ENCODE peak calls at places on chromosomes 7 and 10, in eight cellular contexts. T is thoracic aorta; Z is ELR; H is stimulated activated naive CD8-positive, alpha-beta T cell treated with anti-CD3 and anti-CD28 coated beads, Interleukin-15, Interleukin-2, amounts not matched to agents 100 U/mL and 50 U/mL, for 24 hours; U is cardiac fibroblast; D is iris pigment epithelial cell; M is activated CD4-positive, alpha-beta T cell treated with anti-CD3 and anti-CD28 coated beads for 48 hours; N is fibroblast of the aortic adventitia. C is an unnamed sample.

GRCh38 chr10:119299531-119299930 is 92.2 kb downstream of the GRK5 start:
- DNase-seq in T (no peak), Z (no peak), H (no peak), U (peak; percentile 41), D (no peak), M (no peak), N (peak; percentile 40), C (no peak)

GRCh38 chr7:158976468-158976848 is 120.1 kb downstream of the DYNC2I1 start:
- DNase-seq in T (no peak), Z (no peak), H (peak; percentile 33), U (no peak), D (no peak), M (no peak), N (peak; percentile 4), C (peak; percentile 29)

GRCh38 chr7:148763622-148764021 is 64.9 kb downstream of the CUL1 start:
- DNase-seq in T (no peak), Z (peak; percentile 28), H (no peak), U (no peak), D (peak; percentile 54), M (no peak), N (peak; percentile 4), C (no peak)

GRCh38 chr7:32093415-32094408 is 23.5 kb upstream of the PDE1C start:
- DNase-seq in T (peak; percentile 41), Z (peak; percentile 25), H (no peak), U (peak; percentile 68), D (peak; percentile 13), M (no peak), N (peak; percentile 100), C (no peak)

GRCh38 chr7:12699299-12699698 is 11.9 kb downstream of the ARL4A start:
- DNase-seq in T (no peak), Z (no peak), H (no peak), U (no peak), D (no peak), M (no peak), N (no peak), C (no peak)

GRCh38 chr10:43338117-43338516 is 33.3 kb upstream of the FXYD4 start:
- DNase-seq in T (no peak), Z (no peak), H (no peak), U (no peak), D (no peak), M (no peak), N (no peak), C (no peak)

GRCh38 chr7:19177269-19177668 is 32.0 kb upstream of the FERD3L start:
- DNase-seq in T (no peak), Z (peak; percentile 2), H (no peak), U (no peak), D (no peak), M (no peak), N (no peak), C (no peak)

GRCh38 chr7:74093671-74094223 is 10.1 kb downstream of the LIMK1 start:
- DNase-seq in T (no peak), Z (no peak), H (peak; percentile 40), U (no peak), D (no peak), M (no peak), N (no peak), C (peak; percentile 27)

GRCh38 chr7:141785711-141786552 is 4.1 kb upstream of the TAS2R5 start:
- DNase-seq in T (no peak), Z (peak; percentile 58), H (peak; percentile 13), U (peak; percentile 74), D (peak; percentile 65), M (peak; percentile 10), N (peak; percentile 62), C (peak; percentile 7)

GRCh38 chr10:68156373-68157185 is 47.3 kb downstream of the MYPN start:
- DNase-seq in T (peak; percentile 13), Z (peak; percentile 82), H (peak; percentile 67), U (peak; percentile 87), D (peak; percentile 73), M (peak; percentile 67), N (peak; percentile 87), C (peak; percentile 59)

GRCh38 chr10:31138026-31138553 is 106.4 kb upstream of the ZNF438 start:
- DNase-seq in T (no peak), Z (no peak), H (no peak), U (no peak), D (peak; percentile 41), M (no peak), N (no peak), C (no peak)

GRCh38 chr7:76338298-76339084 is 20.3 kb downstream of the YWHAG start:
- DNase-seq in T (no peak), Z (peak; percentile 36), H (no peak), U (no peak), D (no peak), M (no peak), N (peak; percentile 46), C (no peak)

GRCh38 chr10:14409247-14409646 is 78.5 kb upstream of the FRMD4A start:
- DNase-seq in T (no peak), Z (no peak), H (peak; percentile 55), U (no peak), D (no peak), M (peak; percentile 72), N (no peak), C (peak; percentile 45)

GRCh38 chr7:4931932-4932331 is 27.1 kb downstream of the MMD2 start:
- DNase-seq in T (no peak), Z (peak; percentile 14), H (peak; percentile 3), U (no peak), D (no peak), M (peak; percentile 7), N (no peak), C (no peak)

GRCh38 chr10:114320249-114321116 is 81.4 kb downstream of the VWA2 start:
- DNase-seq in T (no peak), Z (no peak), H (no peak), U (no peak), D (peak; percentile 25), M (no peak), N (no peak), C (no peak)

GRCh38 chr10:33195608-33196376 is 138.7 kb downstream of the NRP1 start:
- DNase-seq in T (no peak), Z (peak; percentile 43), H (no peak), U (peak; percentile 39), D (peak; percentile 64), M (no peak), N (peak; percentile 45), C (no peak)

GRCh38 chr7:70060298-70061068 is 462.2 kb downstream of the AUTS2 start:
- DNase-seq in T (no peak), Z (no peak), H (no peak), U (no peak), D (no peak), M (no peak), N (no peak), C (no peak)

GRCh38 chr10:84994722-84995121 is 666.3 kb downstream of the CCSER2 start:
- DNase-seq in T (no peak), Z (no peak), H (no peak), U (no peak), D (no peak), M (no peak), N (no peak), C (no peak)

GRCh38 chr7:8637322-8637721 is 203.9 kb downstream of the NXPH1 start:
- DNase-seq in T (no peak), Z (no peak), H (no peak), U (no peak), D (no peak), M (no peak), N (no peak), C (no peak)

GRCh38 chr7:130926021-130926691 is 192.1 kb upstream of the KLF14 start:
- DNase-seq in T (no peak), Z (no peak), H (no peak), U (no peak), D (no peak), M (no peak), N (no peak), C (no peak)

GRCh38 chr10:15879058-15879457 is 18.8 kb upstream of the MINDY3 start:
- DNase-seq in T (no peak), Z (peak; percentile 58), H (no peak), U (peak; percentile 62), D (peak; percentile 42), M (no peak), N (peak; percentile 64), C (no peak)